ENCODE peak calls at places on chromosomes 13 and 19, in eight cellular contexts. R, S, G, Z, V, C, P and F are unnamed samples.
A peak's percentile ranks its signal among the peaks of the same experiment; 100 is the strongest.

GRCh38 chr13:86974995-86975328 is 696.2 kb upstream of the SLITRK5 start:
- DNase-seq in C (no peak), S (no peak), V (no peak), Z (no peak), G (no peak), P (peak; percentile 7), R (no peak), F (no peak)

GRCh38 chr13:18962168-18962734 is 219.4 kb downstream of the TUBA3C start:
- DNase-seq in V (no peak), S (no peak), C (no peak), G (no peak), Z (no peak), R (no peak), P (no peak), F (no peak)

GRCh38 chr19:43489979-43490599 is 14.5 kb downstream of the PHLDB3 start:
- DNase-seq in G (no peak), Z (no peak), C (no peak), V (no peak), R (no peak), S (no peak), P (no peak), F (no peak)

GRCh38 chr19:8638078-8638619 is 7.7 kb downstream of the NFILZ start:
- DNase-seq in P (peak; percentile 99), Z (no peak), S (peak; percentile 74), V (peak; percentile 47), R (no peak), G (no peak), C (peak; percentile 57), F (no peak)

GRCh38 chr13:98997738-98998641 is 20.1 kb upstream of the DOCK9 start:
- DNase-seq in P (no peak), G (peak; percentile 72), S (no peak), V (no peak), Z (no peak), C (no peak), R (no peak), F (no peak)

GRCh38 chr19:7900401-7900870 is 3.2 kb upstream of the MAP2K7 start:
- DNase-seq in P (no peak), G (no peak), R (no peak), C (no peak), S (no peak), V (peak; percentile 21), Z (no peak), F (no peak)

GRCh38 chr19:43765109-43765876 is 10.5 kb upstream of the SMG9 start:
- DNase-seq in G (peak; percentile 99), P (peak; percentile 75), Z (peak; percentile 44), V (no peak), S (peak; percentile 58), R (peak; percentile 72), C (peak; percentile 90), F (peak; percentile 81)

GRCh38 chr19:38180071-38180470 is 44.0 kb downstream of the DPF1 start:
- DNase-seq in G (no peak), P (no peak), R (no peak), S (no peak), V (no peak), Z (no peak), C (no peak), F (no peak)

GRCh38 chr13:27632214-27632613 is 10.5 kb downstream of the POLR1D start:
- DNase-seq in C (no peak), P (no peak), R (no peak), V (no peak), Z (no peak), G (no peak), S (no peak), F (no peak)

DNA sequence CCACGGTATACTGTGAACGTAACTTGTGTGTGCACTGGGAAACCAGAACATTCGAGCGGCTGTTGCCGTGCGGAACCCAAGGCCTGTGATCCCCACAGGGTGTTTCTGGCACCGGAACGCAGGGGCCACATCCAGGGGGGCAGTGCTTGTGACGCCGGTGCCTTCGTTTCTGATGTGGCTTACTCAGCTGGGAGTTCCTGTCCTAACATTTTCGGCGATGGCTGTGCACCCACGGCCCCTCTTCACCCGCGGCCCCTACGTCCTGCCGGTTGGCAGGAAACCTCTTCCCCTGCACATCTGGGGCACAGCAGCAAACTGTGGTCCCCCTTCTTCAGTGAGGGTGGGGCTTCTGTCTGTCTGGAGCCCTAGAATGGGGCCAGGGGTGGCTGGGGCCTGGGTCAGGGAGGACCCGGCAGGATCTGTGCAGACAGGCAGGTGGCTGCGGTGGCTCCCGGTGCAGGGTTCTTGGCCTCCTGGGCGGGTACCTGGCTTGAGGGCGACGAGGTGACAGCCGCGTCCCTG is 26.2 kb downstream of the CSNK1G2 start:
- DNase-seq in S (no peak), Z (no peak), V (no peak), G (no peak), C (no peak), P (no peak), R (no peak), F (no peak)
- H3K4me3 ChIP-seq in S (no peak overlapping the region), Z (no peak overlapping the region), V (no peak overlapping the region), G (no peak overlapping the region), C (no peak overlapping the region), P (no peak overlapping the region), R (no peak overlapping the region), F (no peak overlapping the region)

DNA sequence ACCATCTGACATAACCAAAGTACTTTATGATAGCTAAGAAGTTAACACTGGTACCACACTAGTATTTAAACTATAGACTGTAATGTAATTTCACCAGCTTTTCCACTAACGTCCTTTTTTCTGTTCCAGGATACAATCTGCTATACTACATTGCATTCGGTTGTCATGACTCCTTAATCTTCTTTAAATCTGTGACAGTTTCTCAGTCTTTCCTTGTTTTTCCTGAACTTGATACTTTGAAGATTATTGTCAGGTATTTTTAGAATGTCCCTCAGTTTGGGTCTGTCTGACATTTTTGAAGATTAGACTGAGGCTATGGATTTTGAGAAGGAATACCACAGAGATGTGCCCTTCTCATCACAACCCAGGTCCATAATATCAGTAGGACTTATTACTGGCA is 36.6 kb downstream of the NUFIP1 start:
- DNase-seq in C (no peak), R (no peak), P (no peak), G (no peak), V (no peak), S (no peak), Z (no peak), F (no peak)
- H3K4me3 ChIP-seq in C (no peak overlapping the region), R (no peak overlapping the region), P (no peak overlapping the region), G (no peak overlapping the region), V (no peak overlapping the region), S (no peak overlapping the region), Z (no peak overlapping the region), F (no peak overlapping the region)

DNA sequence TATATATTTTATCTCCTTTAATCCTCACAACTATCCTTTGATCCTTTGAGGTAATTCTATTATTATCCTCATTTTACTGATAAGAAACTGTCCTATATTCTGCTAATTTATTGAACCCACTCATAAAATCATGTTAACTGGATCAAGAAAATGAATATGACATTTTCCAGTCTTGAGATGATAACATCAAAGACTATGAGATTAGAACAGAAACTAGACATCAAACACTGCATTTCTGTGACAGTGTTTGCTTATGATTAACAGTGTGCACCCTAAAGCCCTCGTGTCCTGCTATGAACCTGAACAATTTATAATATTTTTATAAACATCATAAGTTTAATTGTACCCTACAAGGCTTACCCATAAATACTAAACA is 96.3 kb downstream of the TBC1D4 start:
- DNase-seq in P (no peak), C (no peak), S (no peak), R (no peak), V (no peak), G (no peak), Z (no peak), F (no peak)
- H3K4me3 ChIP-seq in P (no peak overlapping the region), C (no peak overlapping the region), S (no peak overlapping the region), R (no peak overlapping the region), V (no peak overlapping the region), G (no peak overlapping the region), Z (no peak overlapping the region), F (no peak overlapping the region)

GRCh38 chr19:3556978-3557460 is 367 bp downstream of the MFSD12 start:
- DNase-seq in P (peak; percentile 55), R (peak; percentile 55), S (peak; percentile 55), Z (no peak), G (peak; percentile 72), C (no peak), V (peak; percentile 51), F (no peak)
- H3K4me3 ChIP-seq in P (peak overlapping the region; percentile 74), R (peak overlapping the region; percentile 93), S (peak overlapping the region; percentile 75), Z (peak overlapping the region; percentile 80), G (peak overlapping the region; percentile 85), C (peak overlapping the region; percentile 81), V (peak overlapping the region; percentile 95), F (peak overlapping the region; percentile 88)

DNA sequence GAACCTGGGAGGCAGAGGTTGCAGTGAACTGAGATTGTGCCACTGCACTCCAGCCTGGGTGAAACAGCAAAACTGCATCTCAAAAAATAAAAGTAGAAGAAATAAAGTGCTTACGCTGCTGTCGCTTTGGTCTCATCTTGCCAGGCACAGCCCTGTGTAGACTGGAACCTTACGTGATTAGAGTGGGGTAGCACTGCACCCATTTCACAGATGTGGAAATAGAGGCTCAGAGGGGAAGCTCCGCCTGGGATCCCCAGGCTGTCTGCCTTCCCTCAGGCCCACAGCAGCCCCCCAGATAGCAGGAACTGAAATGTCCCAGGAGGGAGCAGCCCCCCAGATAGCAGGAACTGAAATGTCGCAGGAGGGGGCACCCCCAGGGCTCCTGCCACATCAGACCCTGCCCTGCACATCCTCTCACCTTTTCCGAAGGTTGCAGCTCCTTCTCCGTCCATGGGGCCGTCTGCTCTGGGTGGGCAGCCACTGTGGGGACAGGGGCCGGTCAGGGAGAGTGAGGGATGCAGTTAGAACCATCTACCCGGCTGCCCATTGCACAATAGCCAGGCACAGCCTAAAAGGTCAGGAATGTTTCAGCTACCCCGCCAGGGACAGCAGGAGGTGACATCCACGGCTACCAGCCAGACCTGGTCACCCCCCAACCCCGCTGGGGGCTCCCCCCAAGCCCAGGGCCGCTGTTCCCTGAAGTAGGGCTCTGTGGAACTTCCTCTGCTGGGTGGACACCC is 1.9 kb downstream of the PLIN4 start:
- DNase-seq in G (no peak), S (no peak), P (no peak), R (no peak), Z (no peak), C (no peak), V (no peak), F (no peak)
- H3K4me3 ChIP-seq in G (no peak overlapping the region), S (no peak overlapping the region), P (no peak overlapping the region), R (no peak overlapping the region), Z (no peak overlapping the region), C (no peak overlapping the region), V (no peak overlapping the region), F (no peak overlapping the region)

GRCh38 chr13:48656621-48657020 is 2.9 kb downstream of the CYSLTR2 start:
- DNase-seq in S (peak; percentile 12), R (no peak), V (no peak), G (no peak), P (peak; percentile 54), Z (no peak), C (no peak), F (no peak)

GRCh38 chr13:48654511-48654910 is 782 bp downstream of the CYSLTR2 start:
- DNase-seq in Z (no peak), V (no peak), P (no peak), R (no peak), S (no peak), G (no peak), C (no peak), F (no peak)

GRCh38 chr13:48648446-48648845 is 5.3 kb upstream of the CYSLTR2 start:
- DNase-seq in Z (no peak), P (no peak), C (no peak), V (no peak), G (no peak), S (no peak), R (no peak), F (no peak)

GRCh38 chr13:48655291-48655690 is 1.6 kb downstream of the CYSLTR2 start:
- DNase-seq in R (no peak), P (no peak), S (no peak), C (no peak), G (no peak), V (no peak), Z (no peak), F (no peak)

GRCh38 chr13:48653074-48654054 is at the start of gene CYSLTR2:
- DNase-seq in P (peak; percentile 11), R (no peak), Z (no peak), S (no peak), C (no peak), V (no peak), G (peak; percentile 57), F (no peak)
- H3K4me3 ChIP-seq in P (no peak within 1 kb of the TSS), R (no peak within 1 kb of the TSS), Z (peak within 1 kb of the TSS; percentile 33), S (no peak within 1 kb of the TSS), C (no peak within 1 kb of the TSS), V (no peak within 1 kb of the TSS), G (no peak within 1 kb of the TSS), F (no peak within 1 kb of the TSS)